ENCODE peak calls at places on chromosomes 3 and 15, in nine cellular contexts. One of them, this sample, is unnamed.

GRCh38 chr3:57100046-57100695 is 39.7 kb downstream of the SPATA12 start:
- DNase-seq in dorsolateral prefrontal cortex: peak
- DNase-seq in WTC11: peak
- DNase-seq in GM23338: peak
- DNase-seq in mesothelial cell of epicardium: peak
- DNase-seq in WERI-Rb-1: peak
- DNase-seq in RWPE2: no peak
- DNase-seq in foreskin fibroblast: peak
- DNase-seq in CD4-positive, alpha-beta T cell: peak
- DNase-seq in this sample: peak

GRCh38 chr3:28544831-28545230 is 196.2 kb upstream of the AZI2 start:
- DNase-seq in dorsolateral prefrontal cortex: no peak
- DNase-seq in WTC11: no peak
- DNase-seq in GM23338: no peak
- DNase-seq in mesothelial cell of epicardium: no peak
- DNase-seq in WERI-Rb-1: no peak
- DNase-seq in RWPE2: no peak
- DNase-seq in foreskin fibroblast: no peak
- DNase-seq in CD4-positive, alpha-beta T cell: no peak
- DNase-seq in this sample: no peak

GRCh38 chr15:48806151-48806550 is 4.7 kb downstream of the CEP152 start:
- DNase-seq in dorsolateral prefrontal cortex: no peak
- DNase-seq in WTC11: no peak
- DNase-seq in GM23338: peak
- DNase-seq in mesothelial cell of epicardium: no peak
- DNase-seq in WERI-Rb-1: no peak
- DNase-seq in RWPE2: no peak
- DNase-seq in foreskin fibroblast: no peak
- DNase-seq in CD4-positive, alpha-beta T cell: no peak
- DNase-seq in this sample: no peak

GRCh38 chr3:15055019-15055557 is 10.0 kb downstream of the MRPS25 start:
- DNase-seq in dorsolateral prefrontal cortex: no peak
- DNase-seq in WTC11: no peak
- DNase-seq in GM23338: no peak
- DNase-seq in mesothelial cell of epicardium: no peak
- DNase-seq in WERI-Rb-1: no peak
- DNase-seq in RWPE2: no peak
- DNase-seq in foreskin fibroblast: no peak
- DNase-seq in CD4-positive, alpha-beta T cell: peak
- DNase-seq in this sample: no peak

GRCh38 chr15:44726136-44726535 is 10.2 kb upstream of the TRIM69 start:
- DNase-seq in dorsolateral prefrontal cortex: no peak
- DNase-seq in WTC11: no peak
- DNase-seq in GM23338: no peak
- DNase-seq in mesothelial cell of epicardium: no peak
- DNase-seq in WERI-Rb-1: no peak
- DNase-seq in RWPE2: no peak
- DNase-seq in foreskin fibroblast: no peak
- DNase-seq in CD4-positive, alpha-beta T cell: no peak
- DNase-seq in this sample: no peak

GRCh38 chr15:78767331-78767951 is 43.8 kb downstream of the ADAMTS7 start:
- DNase-seq in dorsolateral prefrontal cortex: no peak
- DNase-seq in WTC11: peak
- DNase-seq in GM23338: no peak
- DNase-seq in mesothelial cell of epicardium: no peak
- DNase-seq in WERI-Rb-1: no peak
- DNase-seq in RWPE2: peak
- DNase-seq in foreskin fibroblast: no peak
- DNase-seq in CD4-positive, alpha-beta T cell: no peak
- DNase-seq in this sample: no peak

GRCh38 chr3:10356461-10356897 is 35.6 kb upstream of the SEC13 start:
- DNase-seq in dorsolateral prefrontal cortex: no peak
- DNase-seq in WTC11: no peak
- DNase-seq in GM23338: no peak
- DNase-seq in mesothelial cell of epicardium: no peak
- DNase-seq in WERI-Rb-1: no peak
- DNase-seq in RWPE2: no peak
- DNase-seq in foreskin fibroblast: no peak
- DNase-seq in CD4-positive, alpha-beta T cell: no peak
- DNase-seq in this sample: no peak

GRCh38 chr15:31241888-31242287 is 84.7 kb upstream of the KLF13 start:
- DNase-seq in dorsolateral prefrontal cortex: no peak
- DNase-seq in WTC11: no peak
- DNase-seq in GM23338: no peak
- DNase-seq in mesothelial cell of epicardium: no peak
- DNase-seq in WERI-Rb-1: no peak
- DNase-seq in RWPE2: peak
- DNase-seq in foreskin fibroblast: no peak
- DNase-seq in CD4-positive, alpha-beta T cell: peak
- DNase-seq in this sample: no peak

GRCh38 chr3:148042663-148043445 is 633.7 kb downstream of the ZIC1 start:
- DNase-seq in dorsolateral prefrontal cortex: no peak
- DNase-seq in WTC11: no peak
- DNase-seq in GM23338: no peak
- DNase-seq in mesothelial cell of epicardium: no peak
- DNase-seq in WERI-Rb-1: no peak
- DNase-seq in RWPE2: no peak
- DNase-seq in foreskin fibroblast: peak
- DNase-seq in CD4-positive, alpha-beta T cell: no peak
- DNase-seq in this sample: no peak

GRCh38 chr15:65077981-65078352 is 1.4 kb downstream of the KBTBD13 start:
- DNase-seq in dorsolateral prefrontal cortex: no peak
- DNase-seq in WTC11: peak
- DNase-seq in GM23338: peak
- DNase-seq in mesothelial cell of epicardium: peak
- DNase-seq in WERI-Rb-1: no peak
- DNase-seq in RWPE2: no peak
- DNase-seq in foreskin fibroblast: peak
- DNase-seq in CD4-positive, alpha-beta T cell: peak
- DNase-seq in this sample: peak

GRCh38 chr3:14175383-14176037 is 2.9 kb downstream of the XPC start:
- DNase-seq in dorsolateral prefrontal cortex: no peak
- DNase-seq in WTC11: no peak
- DNase-seq in GM23338: no peak
- DNase-seq in mesothelial cell of epicardium: no peak
- DNase-seq in WERI-Rb-1: no peak
- DNase-seq in RWPE2: no peak
- DNase-seq in foreskin fibroblast: no peak
- DNase-seq in CD4-positive, alpha-beta T cell: peak
- DNase-seq in this sample: no peak

GRCh38 chr15:70197318-70197944 is 99.7 kb upstream of the TLE3 start:
- DNase-seq in dorsolateral prefrontal cortex: no peak
- DNase-seq in WTC11: no peak
- DNase-seq in GM23338: no peak
- DNase-seq in mesothelial cell of epicardium: no peak
- DNase-seq in WERI-Rb-1: no peak
- DNase-seq in RWPE2: no peak
- DNase-seq in foreskin fibroblast: no peak
- DNase-seq in CD4-positive, alpha-beta T cell: no peak
- DNase-seq in this sample: no peak

GRCh38 chr3:98557324-98558010 is 25.7 kb downstream of the GPR15 start:
- DNase-seq in dorsolateral prefrontal cortex: no peak
- DNase-seq in WTC11: no peak
- DNase-seq in GM23338: no peak
- DNase-seq in mesothelial cell of epicardium: no peak
- DNase-seq in WERI-Rb-1: no peak
- DNase-seq in RWPE2: no peak
- DNase-seq in foreskin fibroblast: no peak
- DNase-seq in CD4-positive, alpha-beta T cell: no peak
- DNase-seq in this sample: no peak

GRCh38 chr3:191217331-191217730 is 18.3 kb downstream of the OSTN start:
- DNase-seq in dorsolateral prefrontal cortex: no peak
- DNase-seq in WTC11: no peak
- DNase-seq in GM23338: no peak
- DNase-seq in mesothelial cell of epicardium: no peak
- DNase-seq in WERI-Rb-1: no peak
- DNase-seq in RWPE2: no peak
- DNase-seq in foreskin fibroblast: no peak
- DNase-seq in CD4-positive, alpha-beta T cell: no peak
- DNase-seq in this sample: no peak

GRCh38 chr3:191216510-191216909 is 17.5 kb downstream of the OSTN start:
- DNase-seq in dorsolateral prefrontal cortex: no peak
- DNase-seq in WTC11: no peak
- DNase-seq in GM23338: no peak
- DNase-seq in mesothelial cell of epicardium: no peak
- DNase-seq in WERI-Rb-1: no peak
- DNase-seq in RWPE2: no peak
- DNase-seq in foreskin fibroblast: no peak
- DNase-seq in CD4-positive, alpha-beta T cell: no peak
- DNase-seq in this sample: no peak

DNA sequence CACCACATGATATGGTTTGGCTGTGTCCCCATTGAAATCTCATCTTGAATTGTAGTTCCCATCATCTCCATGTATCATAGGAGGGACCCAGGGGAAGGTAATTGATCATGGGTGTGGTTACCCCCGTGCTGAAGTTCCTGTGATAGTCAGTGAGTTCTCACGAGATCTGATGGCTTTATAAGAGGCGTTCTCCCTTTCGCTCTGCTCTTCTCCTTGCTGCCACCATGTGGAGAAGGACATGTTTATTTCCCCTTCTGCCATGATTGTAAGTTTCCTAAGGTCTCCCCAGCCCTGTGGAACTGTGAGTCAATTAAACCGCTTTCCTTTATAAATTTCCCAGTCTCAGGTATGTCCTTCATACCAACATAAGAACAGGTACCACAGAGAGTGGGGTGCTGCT is 21.9 kb downstream of the OSTN start:
- DNase-seq in dorsolateral prefrontal cortex: no peak
- DNase-seq in WTC11: no peak
- DNase-seq in GM23338: peak
- DNase-seq in mesothelial cell of epicardium: no peak
- DNase-seq in WERI-Rb-1: peak
- DNase-seq in RWPE2: no peak
- DNase-seq in foreskin fibroblast: no peak
- DNase-seq in CD4-positive, alpha-beta T cell: no peak
- DNase-seq in this sample: no peak
- TF ChIP-seq CTCF in dorsolateral prefrontal cortex: no peak
- TF ChIP-seq CTCF in WTC11: no peak
- TF ChIP-seq CTCF in GM23338: peak
- TF ChIP-seq CTCF in mesothelial cell of epicardium: no peak
- TF ChIP-seq CTCF in WERI-Rb-1: no peak
- TF ChIP-seq CTCF in RWPE2: peak
- TF ChIP-seq CTCF in foreskin fibroblast: no peak
- TF ChIP-seq CTCF in CD4-positive, alpha-beta T cell: no peak
- TF ChIP-seq CTCF in this sample: no peak

DNA sequence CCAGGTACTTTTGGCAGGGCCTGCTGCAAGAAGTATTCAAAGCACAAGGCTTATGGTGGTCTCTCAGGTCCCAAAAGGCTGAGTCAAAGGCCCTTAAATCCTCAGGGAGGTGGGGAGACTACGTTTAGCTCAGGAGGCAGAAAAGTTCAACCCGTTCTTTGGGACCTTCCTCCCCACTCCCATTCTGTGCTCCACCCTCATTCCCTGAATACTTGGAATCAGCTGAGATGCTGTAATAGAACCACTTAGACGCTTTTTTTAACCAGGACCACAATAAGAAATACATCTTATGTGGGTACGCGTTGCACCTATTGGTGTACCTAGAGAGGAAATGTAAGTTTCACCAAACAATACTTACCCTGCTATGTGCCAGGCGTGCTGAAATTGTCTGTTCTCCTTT is 58.0 kb downstream of the FAM174B start:
- DNase-seq in dorsolateral prefrontal cortex: no peak
- DNase-seq in WTC11: no peak
- DNase-seq in GM23338: no peak
- DNase-seq in mesothelial cell of epicardium: no peak
- DNase-seq in WERI-Rb-1: no peak
- DNase-seq in RWPE2: no peak
- DNase-seq in foreskin fibroblast: no peak
- DNase-seq in CD4-positive, alpha-beta T cell: no peak
- DNase-seq in this sample: no peak
- TF ChIP-seq CTCF in dorsolateral prefrontal cortex: no peak
- TF ChIP-seq CTCF in WTC11: no peak
- TF ChIP-seq CTCF in GM23338: no peak
- TF ChIP-seq CTCF in mesothelial cell of epicardium: no peak
- TF ChIP-seq CTCF in WERI-Rb-1: no peak
- TF ChIP-seq CTCF in RWPE2: no peak
- TF ChIP-seq CTCF in foreskin fibroblast: no peak
- TF ChIP-seq CTCF in CD4-positive, alpha-beta T cell: no peak
- TF ChIP-seq CTCF in this sample: no peak

GRCh38 chr3:24394754-24395153 is 99.9 kb downstream of the THRB start:
- DNase-seq in dorsolateral prefrontal cortex: no peak
- DNase-seq in WTC11: no peak
- DNase-seq in GM23338: no peak
- DNase-seq in mesothelial cell of epicardium: no peak
- DNase-seq in WERI-Rb-1: no peak
- DNase-seq in RWPE2: no peak
- DNase-seq in foreskin fibroblast: no peak
- DNase-seq in CD4-positive, alpha-beta T cell: no peak
- DNase-seq in this sample: no peak
- TF ChIP-seq CTCF in dorsolateral prefrontal cortex: no peak
- TF ChIP-seq CTCF in WTC11: no peak
- TF ChIP-seq CTCF in GM23338: no peak
- TF ChIP-seq CTCF in mesothelial cell of epicardium: no peak
- TF ChIP-seq CTCF in WERI-Rb-1: no peak
- TF ChIP-seq CTCF in RWPE2: no peak
- TF ChIP-seq CTCF in foreskin fibroblast: no peak
- TF ChIP-seq CTCF in CD4-positive, alpha-beta T cell: no peak
- TF ChIP-seq CTCF in this sample: no peak

GRCh38 chr3:42704136-42704841 is 1.7 kb upstream of the HHATL start:
- DNase-seq in dorsolateral prefrontal cortex: no peak
- DNase-seq in WTC11: no peak
- DNase-seq in GM23338: no peak
- DNase-seq in mesothelial cell of epicardium: peak
- DNase-seq in WERI-Rb-1: no peak
- DNase-seq in RWPE2: no peak
- DNase-seq in foreskin fibroblast: no peak
- DNase-seq in CD4-positive, alpha-beta T cell: no peak
- DNase-seq in this sample: no peak

GRCh38 chr3:42702066-42702951 is at the start of gene HHATL:
- DNase-seq in dorsolateral prefrontal cortex: no peak
- DNase-seq in WTC11: no peak
- DNase-seq in GM23338: no peak
- DNase-seq in mesothelial cell of epicardium: peak
- DNase-seq in WERI-Rb-1: peak
- DNase-seq in RWPE2: peak
- DNase-seq in foreskin fibroblast: no peak
- DNase-seq in CD4-positive, alpha-beta T cell: no peak
- DNase-seq in this sample: no peak

GRCh38 chr3:42705039-42705767 is 2.6 kb upstream of the HHATL start:
- DNase-seq in dorsolateral prefrontal cortex: no peak
- DNase-seq in WTC11: no peak
- DNase-seq in GM23338: no peak
- DNase-seq in mesothelial cell of epicardium: peak
- DNase-seq in WERI-Rb-1: no peak
- DNase-seq in RWPE2: no peak
- DNase-seq in foreskin fibroblast: no peak
- DNase-seq in CD4-positive, alpha-beta T cell: no peak
- DNase-seq in this sample: peak

GRCh38 chr3:42702982-42703694 is 540 bp upstream of the HHATL start:
- DNase-seq in dorsolateral prefrontal cortex: no peak
- DNase-seq in WTC11: no peak
- DNase-seq in GM23338: no peak
- DNase-seq in mesothelial cell of epicardium: peak
- DNase-seq in WERI-Rb-1: no peak
- DNase-seq in RWPE2: no peak
- DNase-seq in foreskin fibroblast: no peak
- DNase-seq in CD4-positive, alpha-beta T cell: no peak
- DNase-seq in this sample: no peak

DNA sequence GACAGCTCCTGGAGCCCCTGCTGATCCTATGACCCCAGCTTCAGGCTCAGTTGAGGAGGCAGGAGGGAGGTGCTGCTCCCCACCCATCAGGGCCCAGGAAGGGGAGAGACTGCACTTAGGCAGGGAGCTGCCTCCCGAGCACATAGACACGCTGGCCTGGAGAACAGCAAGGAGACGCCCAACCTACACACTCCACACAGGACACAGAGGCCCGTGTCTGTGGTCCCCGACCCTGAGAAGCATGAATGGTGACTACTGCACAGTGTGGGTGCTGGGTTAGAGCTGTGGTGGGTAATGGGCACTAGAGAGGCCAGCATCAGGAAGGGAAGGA is 1.1 kb upstream of the HHATL start:
- DNase-seq in dorsolateral prefrontal cortex: no peak
- DNase-seq in WTC11: no peak
- DNase-seq in GM23338: no peak
- DNase-seq in mesothelial cell of epicardium: peak
- DNase-seq in WERI-Rb-1: no peak
- DNase-seq in RWPE2: no peak
- DNase-seq in foreskin fibroblast: no peak
- DNase-seq in CD4-positive, alpha-beta T cell: no peak
- DNase-seq in this sample: no peak
- TF ChIP-seq CTCF in dorsolateral prefrontal cortex: no peak
- TF ChIP-seq CTCF in WTC11: no peak
- TF ChIP-seq CTCF in GM23338: no peak
- TF ChIP-seq CTCF in mesothelial cell of epicardium: no peak
- TF ChIP-seq CTCF in WERI-Rb-1: no peak
- TF ChIP-seq CTCF in RWPE2: no peak
- TF ChIP-seq CTCF in foreskin fibroblast: no peak
- TF ChIP-seq CTCF in CD4-positive, alpha-beta T cell: no peak
- TF ChIP-seq CTCF in this sample: no peak